ENCODE peak calls at places on chromosome 7, in four cellular contexts. U is neural crest cell; B is activated effector memory CD4-positive, alpha-beta T cell treated with Interleukin-2 at 50 U/mL for 16 hours; N is Peyer's patch. D is an unnamed sample.

GRCh38 chr7:157219154-157219553 is 80.4 kb downstream of the UBE3C start:
- DNase-seq in U (no peak), B (no peak), N (no peak), D (no peak)

GRCh38 chr7:73611017-73611555 is 13.2 kb downstream of the MLXIPL start:
- DNase-seq in U (no peak), B (no peak), N (no peak), D (no peak)

GRCh38 chr7:156640949-156641485 is 443 bp downstream of the RNF32 start:
- DNase-seq in U (no peak), B (peak; percentile 48), N (no peak), D (no peak)

GRCh38 chr7:69374036-69374420 is 224.2 kb upstream of the AUTS2 start:
- DNase-seq in U (no peak), B (no peak), N (no peak), D (no peak)

GRCh38 chr7:157482011-157482410 is 145.2 kb downstream of the DNAJB6 start:
- DNase-seq in U (no peak), B (no peak), N (no peak), D (no peak)

GRCh38 chr7:40156988-40157387 is 22.2 kb downstream of the SUGCT start:
- DNase-seq in U (no peak), B (no peak), N (no peak), D (no peak)

GRCh38 chr7:42314696-42315095 is 77.7 kb upstream of the GLI3 start:
- DNase-seq in U (no peak), B (no peak), N (no peak), D (no peak)

GRCh38 chr7:113392421-113392820 is 274.1 kb upstream of the SMIM30 start:
- DNase-seq in U (no peak), B (no peak), N (no peak), D (no peak)

GRCh38 chr7:23712368-23713284 is 2.6 kb downstream of the STK31 start:
- DNase-seq in U (no peak), B (no peak), N (no peak), D (no peak)

GRCh38 chr7:77665161-77665560 is 31.1 kb upstream of the RSBN1L start:
- DNase-seq in U (no peak), B (no peak), N (no peak), D (no peak)

GRCh38 chr7:44973610-44974401 is 5.0 kb downstream of the MYO1G start:
- DNase-seq in U (peak; percentile 25), B (peak; percentile 44), N (no peak), D (peak; percentile 55)

GRCh38 chr7:97506728-97507127 is 225.2 kb upstream of the TAC1 start:
- DNase-seq in U (no peak), B (no peak), N (no peak), D (no peak)

GRCh38 chr7:151102991-151103390 is 16.7 kb downstream of the AGAP3 start:
- DNase-seq in U (no peak), B (no peak), N (no peak), D (no peak)

GRCh38 chr7:50711271-50712175 is 71.2 kb downstream of the GRB10 start:
- DNase-seq in U (no peak), B (no peak), N (no peak), D (no peak)

GRCh38 chr7:134710854-134711624 is 64.4 kb downstream of the BPGM start:
- DNase-seq in U (no peak), B (peak; percentile 36), N (no peak), D (no peak)

GRCh38 chr7:33882950-33883349 is 22.4 kb upstream of the BMPER start:
- DNase-seq in U (no peak), B (no peak), N (no peak), D (no peak)

GRCh38 chr7:158595068-158595467 is 7.4 kb upstream of the PTPRN2 start:
- DNase-seq in U (no peak), B (no peak), N (no peak), D (no peak)

GRCh38 chr7:30865821-30866220 is 45.8 kb upstream of the AQP1 start:
- DNase-seq in U (no peak), B (no peak), N (no peak), D (no peak)

GRCh38 chr7:140649566-140650205 is 9.1 kb upstream of the DENND2A start:
- DNase-seq in U (no peak), B (no peak), N (no peak), D (no peak)

GRCh38 chr7:2032876-2033407 is 199.8 kb downstream of the MAD1L1 start:
- DNase-seq in U (no peak), B (no peak), N (peak; percentile 42), D (peak; percentile 8)

GRCh38 chr7:23026164-23026563 is 12.2 kb upstream of the HYCC1 start:
- DNase-seq in U (no peak), B (no peak), N (no peak), D (no peak)

GRCh38 chr7:20647908-20648776 is 32.7 kb downstream of the ABCB5 start:
- DNase-seq in U (peak; percentile 22), B (no peak), N (no peak), D (peak; percentile 65)

GRCh38 chr7:96418600-96418999 is 96.7 kb upstream of the SLC25A13 start:
- DNase-seq in U (no peak), B (no peak), N (no peak), D (no peak)

GRCh38 chr7:148290451-148291005 is 300.0 kb upstream of the C7orf33 start:
- DNase-seq in U (no peak), B (no peak), N (no peak), D (no peak)

GRCh38 chr7:25119102-25119501 is 6.0 kb downstream of the CYCS start:
- DNase-seq in U (no peak), B (no peak), N (no peak), D (no peak)

GRCh38 chr7:156989766-156990535 is 20.5 kb downstream of the MNX1 start:
- DNase-seq in U (no peak), B (no peak), N (no peak), D (no peak)

GRCh38 chr7:80307251-80307856 is 172.7 kb downstream of the GNAI1 start:
- DNase-seq in U (no peak), B (no peak), N (no peak), D (no peak)

GRCh38 chr7:158945514-158945913 is 89.2 kb downstream of the DYNC2I1 start:
- DNase-seq in U (no peak), B (no peak), N (no peak), D (no peak)

GRCh38 chr7:145478551-145478950 is 638.0 kb upstream of the CNTNAP2 start:
- DNase-seq in U (no peak), B (no peak), N (no peak), D (no peak)

GRCh38 chr7:6392712-6393666 is 54.8 kb downstream of the DAGLB start:
- DNase-seq in U (no peak), B (no peak), N (peak; percentile 83), D (no peak)

GRCh38 chr7:155625557-155625956 is 18.9 kb upstream of the RBM33 start:
- DNase-seq in U (no peak), B (no peak), N (no peak), D (no peak)

GRCh38 chr7:86653919-86654659 is 10.4 kb downstream of the GRM3 start:
- DNase-seq in U (no peak), B (no peak), N (no peak), D (peak; percentile 24)

GRCh38 chr7:100367251-100367620 is 6.1 kb upstream of the PILRA start:
- DNase-seq in U (no peak), B (no peak), N (no peak), D (no peak)

GRCh38 chr7:111229951-111230350 is 139.0 kb downstream of the LRRN3 start:
- DNase-seq in U (no peak), B (no peak), N (no peak), D (no peak)

D was measured in WTC11.